ENCODE peak calls at places on chromosome 12, in seven cellular contexts. One of them, this sample, is unnamed.

GRCh38 chr12:58818546-58818945 is 101.8 kb downstream of the LRIG3 start:
- DNase-seq in A549: no peak
- DNase-seq in prostate gland: no peak
- DNase-seq in Panc1: no peak
- DNase-seq in neural progenitor cell: no peak
- DNase-seq in keratinocyte: no peak
- DNase-seq in ovary: no peak
- DNase-seq in this sample: no peak

GRCh38 chr12:3295225-3295624 is 195.8 kb upstream of the PRMT8 start:
- DNase-seq in ovary: no peak
- DNase-seq in A549: no peak
- DNase-seq in keratinocyte: no peak
- DNase-seq in neural progenitor cell: no peak
- DNase-seq in Panc1: no peak
- DNase-seq in prostate gland: no peak
- DNase-seq in this sample: no peak

GRCh38 chr12:16927259-16927658 is 321.3 kb upstream of the LMO3 start:
- DNase-seq in neural progenitor cell: no peak
- DNase-seq in Panc1: no peak
- DNase-seq in A549: no peak
- DNase-seq in ovary: no peak
- DNase-seq in prostate gland: no peak
- DNase-seq in keratinocyte: no peak
- DNase-seq in this sample: no peak

GRCh38 chr12:117494833-117495714 is 133.6 kb upstream of the NOS1 start:
- DNase-seq in Panc1: no peak
- DNase-seq in neural progenitor cell: peak; percentile 13
- DNase-seq in prostate gland: peak; percentile 20
- DNase-seq in keratinocyte: no peak
- DNase-seq in A549: no peak
- DNase-seq in ovary: no peak
- DNase-seq in this sample: no peak

GRCh38 chr12:26010293-26010821 is 51.9 kb downstream of the RASSF8 start:
- DNase-seq in ovary: no peak
- DNase-seq in A549: no peak
- DNase-seq in Panc1: no peak
- DNase-seq in neural progenitor cell: peak; percentile 43
- DNase-seq in prostate gland: no peak
- DNase-seq in keratinocyte: no peak
- DNase-seq in this sample: no peak

GRCh38 chr12:92784795-92785562 is 82.2 kb downstream of the PLEKHG7 start:
- DNase-seq in ovary: no peak
- DNase-seq in keratinocyte: peak; percentile 52
- DNase-seq in neural progenitor cell: peak; percentile 78
- DNase-seq in prostate gland: peak; percentile 22
- DNase-seq in Panc1: peak; percentile 53
- DNase-seq in A549: peak; percentile 67
- DNase-seq in this sample: no peak

GRCh38 chr12:116123511-116124258 is 153.8 kb downstream of the MED13L start:
- DNase-seq in prostate gland: no peak
- DNase-seq in keratinocyte: no peak
- DNase-seq in neural progenitor cell: peak; percentile 86
- DNase-seq in ovary: no peak
- DNase-seq in A549: no peak
- DNase-seq in Panc1: no peak
- DNase-seq in this sample: no peak

GRCh38 chr12:131511391-131511802 is 199.5 kb upstream of the SFSWAP start:
- DNase-seq in prostate gland: no peak
- DNase-seq in keratinocyte: peak; percentile 21
- DNase-seq in ovary: no peak
- DNase-seq in A549: no peak
- DNase-seq in Panc1: peak; percentile 8
- DNase-seq in neural progenitor cell: no peak
- DNase-seq in this sample: no peak

GRCh38 chr12:49974231-49974675 is 1.5 kb downstream of the AQP6 start:
- DNase-seq in ovary: peak; percentile 68
- DNase-seq in A549: no peak
- DNase-seq in neural progenitor cell: peak; percentile 75
- DNase-seq in Panc1: no peak
- DNase-seq in prostate gland: no peak
- DNase-seq in keratinocyte: no peak
- DNase-seq in this sample: peak; percentile 67

GRCh38 chr12:89935850-89936249 is 227.2 kb upstream of the ATP2B1 start:
- DNase-seq in Panc1: no peak
- DNase-seq in ovary: no peak
- DNase-seq in A549: no peak
- DNase-seq in neural progenitor cell: no peak
- DNase-seq in keratinocyte: no peak
- DNase-seq in prostate gland: no peak
- DNase-seq in this sample: no peak

GRCh38 chr12:90801776-90802175 is 153.2 kb downstream of the CCER1 start:
- DNase-seq in Panc1: no peak
- DNase-seq in keratinocyte: no peak
- DNase-seq in ovary: no peak
- DNase-seq in prostate gland: no peak
- DNase-seq in neural progenitor cell: no peak
- DNase-seq in A549: no peak
- DNase-seq in this sample: no peak

GRCh38 chr12:43891856-43892574 is 56.1 kb downstream of the TMEM117 start:
- DNase-seq in A549: no peak
- DNase-seq in prostate gland: no peak
- DNase-seq in keratinocyte: no peak
- DNase-seq in Panc1: no peak
- DNase-seq in neural progenitor cell: no peak
- DNase-seq in ovary: no peak
- DNase-seq in this sample: no peak

GRCh38 chr12:93016752-93017350 is 87.8 kb upstream of the EEA1 start:
- DNase-seq in A549: no peak
- DNase-seq in ovary: no peak
- DNase-seq in keratinocyte: no peak
- DNase-seq in Panc1: no peak
- DNase-seq in neural progenitor cell: peak; percentile 29
- DNase-seq in prostate gland: no peak
- DNase-seq in this sample: no peak

GRCh38 chr12:1619599-1619998 is 9.4 kb upstream of the WNT5B start:
- DNase-seq in neural progenitor cell: no peak
- DNase-seq in keratinocyte: no peak
- DNase-seq in A549: no peak
- DNase-seq in ovary: no peak
- DNase-seq in prostate gland: no peak
- DNase-seq in Panc1: no peak
- DNase-seq in this sample: no peak

GRCh38 chr12:480831-481230 is 21.1 kb downstream of the B4GALNT3 start:
- DNase-seq in A549: no peak
- DNase-seq in Panc1: no peak
- DNase-seq in prostate gland: no peak
- DNase-seq in ovary: peak; percentile 55
- DNase-seq in keratinocyte: no peak
- DNase-seq in neural progenitor cell: no peak
- DNase-seq in this sample: no peak

GRCh38 chr12:123839826-123840225 is 77.7 kb downstream of the DNAH10 start:
- DNase-seq in keratinocyte: no peak
- DNase-seq in prostate gland: no peak
- DNase-seq in A549: no peak
- DNase-seq in ovary: no peak
- DNase-seq in neural progenitor cell: no peak
- DNase-seq in Panc1: no peak
- DNase-seq in this sample: no peak

GRCh38 chr12:92369643-92370042 is 224.0 kb upstream of the BTG1 start:
- DNase-seq in keratinocyte: peak; percentile 45
- DNase-seq in prostate gland: no peak
- DNase-seq in Panc1: no peak
- DNase-seq in neural progenitor cell: no peak
- DNase-seq in ovary: no peak
- DNase-seq in A549: no peak
- DNase-seq in this sample: no peak

GRCh38 chr12:124545508-124546418 is 21.6 kb downstream of the NCOR2 start:
- DNase-seq in keratinocyte: no peak
- DNase-seq in Panc1: no peak
- DNase-seq in prostate gland: no peak
- DNase-seq in neural progenitor cell: no peak
- DNase-seq in A549: no peak
- DNase-seq in ovary: no peak
- DNase-seq in this sample: no peak

GRCh38 chr12:103687262-103687661 is 100.2 kb downstream of the STAB2 start:
- DNase-seq in prostate gland: no peak
- DNase-seq in ovary: no peak
- DNase-seq in neural progenitor cell: no peak
- DNase-seq in Panc1: no peak
- DNase-seq in A549: no peak
- DNase-seq in keratinocyte: no peak
- DNase-seq in this sample: no peak

GRCh38 chr12:92745874-92746553 is 43.2 kb downstream of the PLEKHG7 start:
- DNase-seq in neural progenitor cell: no peak
- DNase-seq in Panc1: peak; percentile 52
- DNase-seq in ovary: peak; percentile 69
- DNase-seq in prostate gland: no peak
- DNase-seq in keratinocyte: peak; percentile 63
- DNase-seq in A549: peak; percentile 72
- DNase-seq in this sample: peak; percentile 71

GRCh38 chr12:51592034-51592705 is 1.1 kb downstream of the SCN8A start:
- DNase-seq in Panc1: no peak
- DNase-seq in A549: no peak
- DNase-seq in neural progenitor cell: peak; percentile 23
- DNase-seq in prostate gland: no peak
- DNase-seq in keratinocyte: no peak
- DNase-seq in ovary: no peak
- DNase-seq in this sample: no peak

GRCh38 chr12:81164827-81165226 is 86.9 kb downstream of the ACSS3 start:
- DNase-seq in Panc1: no peak
- DNase-seq in prostate gland: no peak
- DNase-seq in neural progenitor cell: no peak
- DNase-seq in A549: no peak
- DNase-seq in ovary: no peak
- DNase-seq in keratinocyte: no peak
- DNase-seq in this sample: no peak

GRCh38 chr12:81598205-81598604 is 160.9 kb downstream of the PPFIA2 start:
- DNase-seq in A549: no peak
- DNase-seq in prostate gland: no peak
- DNase-seq in neural progenitor cell: no peak
- DNase-seq in keratinocyte: no peak
- DNase-seq in Panc1: no peak
- DNase-seq in ovary: no peak
- DNase-seq in this sample: no peak

GRCh38 chr12:127944211-127944899 is 322.6 kb upstream of the TMEM132C start:
- DNase-seq in keratinocyte: no peak
- DNase-seq in Panc1: no peak
- DNase-seq in ovary: no peak
- DNase-seq in prostate gland: no peak
- DNase-seq in A549: no peak
- DNase-seq in neural progenitor cell: no peak
- DNase-seq in this sample: no peak
- H3K4me3 ChIP-seq in keratinocyte: no peak overlapping the region
- H3K4me3 ChIP-seq in Panc1: no peak overlapping the region
- H3K4me3 ChIP-seq in ovary: no peak overlapping the region
- H3K4me3 ChIP-seq in prostate gland: no peak overlapping the region
- H3K4me3 ChIP-seq in A549: no peak overlapping the region
- H3K4me3 ChIP-seq in neural progenitor cell: no peak overlapping the region
- H3K4me3 ChIP-seq in this sample: no peak overlapping the region

DNA sequence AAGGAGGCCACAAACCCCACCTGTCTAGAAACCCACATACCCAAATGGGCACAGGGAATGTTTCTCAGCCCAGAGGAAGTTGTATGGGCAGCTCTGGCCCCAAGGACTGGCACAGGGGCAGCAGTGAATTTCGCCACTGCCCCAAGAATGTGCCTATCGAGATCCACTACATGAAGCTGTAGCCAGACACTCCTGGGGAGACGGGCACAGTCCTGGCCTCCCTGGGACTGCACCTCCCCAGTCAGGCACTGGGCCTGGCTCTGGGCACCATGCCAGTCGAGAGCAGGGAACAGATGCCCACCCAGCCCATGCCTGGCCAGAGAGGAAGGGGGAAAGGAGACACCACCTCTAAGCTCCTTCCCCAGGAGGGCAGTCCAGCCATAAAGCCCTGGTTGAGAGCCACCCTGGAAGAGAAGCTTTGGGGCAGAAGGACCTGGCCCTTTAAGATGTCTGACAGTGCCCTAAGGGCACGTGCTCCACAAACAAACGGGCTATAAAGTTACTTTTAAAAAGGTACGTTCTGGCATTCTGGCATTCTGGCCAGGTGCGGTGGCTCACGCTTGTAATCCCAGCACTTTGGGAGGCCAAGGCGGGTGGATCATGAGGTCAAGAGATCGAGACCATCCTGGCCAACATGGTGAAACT is 8.4 kb downstream of the ADCY6 start:
- DNase-seq in Panc1: no peak
- DNase-seq in prostate gland: no peak
- DNase-seq in keratinocyte: no peak
- DNase-seq in A549: no peak
- DNase-seq in ovary: no peak
- DNase-seq in neural progenitor cell: no peak
- DNase-seq in this sample: peak; percentile 46
- H3K4me1 ChIP-seq in Panc1: no peaks in the 10 kb centered on the region
- H3K4me1 ChIP-seq in prostate gland: peaks cover 17% of the 10 kb centered on the region
- H3K4me1 ChIP-seq in keratinocyte: peaks cover 11% of the 10 kb centered on the region
- H3K4me1 ChIP-seq in A549: no peaks in the 10 kb centered on the region
- H3K4me1 ChIP-seq in ovary: peaks cover 22% of the 10 kb centered on the region
- H3K4me1 ChIP-seq in neural progenitor cell: no peaks in the 10 kb centered on the region
- H3K4me1 ChIP-seq in this sample: peaks cover 26% of the 10 kb centered on the region

GRCh38 chr12:8909752-8910151 is 4.6 kb upstream of the PHC1 start:
- DNase-seq in ovary: no peak
- DNase-seq in A549: no peak
- DNase-seq in Panc1: no peak
- DNase-seq in neural progenitor cell: no peak
- DNase-seq in keratinocyte: no peak
- DNase-seq in prostate gland: no peak
- DNase-seq in this sample: no peak
- H3K27ac ChIP-seq in ovary: no peak overlapping the region
- H3K27ac ChIP-seq in A549: no peak overlapping the region
- H3K27ac ChIP-seq in Panc1: no peak overlapping the region
- H3K27ac ChIP-seq in neural progenitor cell: no peak overlapping the region
- H3K27ac ChIP-seq in keratinocyte: no peak overlapping the region
- H3K27ac ChIP-seq in prostate gland: no peak overlapping the region
- H3K27ac ChIP-seq in this sample: no peak overlapping the region

GRCh38 chr12:65826513-65827171 is 2.4 kb downstream of the HMGA2 start:
- DNase-seq in Panc1: peak; percentile 63
- DNase-seq in prostate gland: no peak
- DNase-seq in A549: peak; percentile 25
- DNase-seq in neural progenitor cell: peak; percentile 28
- DNase-seq in keratinocyte: no peak
- DNase-seq in ovary: no peak
- DNase-seq in this sample: no peak

GRCh38 chr12:65825323-65825572 is 965 bp downstream of the HMGA2 start:
- DNase-seq in A549: no peak
- DNase-seq in neural progenitor cell: no peak
- DNase-seq in keratinocyte: no peak
- DNase-seq in Panc1: no peak
- DNase-seq in prostate gland: no peak
- DNase-seq in ovary: no peak
- DNase-seq in this sample: no peak

GRCh38 chr12:65827827-65828231 is 3.5 kb downstream of the HMGA2 start:
- DNase-seq in Panc1: no peak
- DNase-seq in keratinocyte: no peak
- DNase-seq in neural progenitor cell: peak; percentile 40
- DNase-seq in A549: no peak
- DNase-seq in ovary: no peak
- DNase-seq in prostate gland: no peak
- DNase-seq in this sample: no peak

GRCh38 chr12:65824314-65824563 is at the start of gene HMGA2:
- DNase-seq in prostate gland: no peak
- DNase-seq in A549: no peak
- DNase-seq in keratinocyte: no peak
- DNase-seq in ovary: peak; percentile 47
- DNase-seq in neural progenitor cell: no peak
- DNase-seq in Panc1: peak; percentile 67
- DNase-seq in this sample: peak; percentile 14

GRCh38 chr12:65825573-65826512 is 1.6 kb downstream of the HMGA2 start:
- DNase-seq in prostate gland: no peak
- DNase-seq in keratinocyte: no peak
- DNase-seq in ovary: peak; percentile 42
- DNase-seq in Panc1: no peak
- DNase-seq in A549: peak; percentile 34
- DNase-seq in neural progenitor cell: peak; percentile 90
- DNase-seq in this sample: peak; percentile 21
- H3K4me3 ChIP-seq in prostate gland: peak overlapping the region; percentile 35
- H3K4me3 ChIP-seq in keratinocyte: peak overlapping the region; percentile 87
- H3K4me3 ChIP-seq in ovary: peak overlapping the region; percentile 54
- H3K4me3 ChIP-seq in Panc1: peak overlapping the region; percentile 79
- H3K4me3 ChIP-seq in A549: peak overlapping the region; percentile 80
- H3K4me3 ChIP-seq in neural progenitor cell: peak overlapping the region; percentile 73
- H3K4me3 ChIP-seq in this sample: peak overlapping the region; percentile 29

This sample was measured in heart right ventricle.